ENCODE peak calls at places on chromosomes 6 and 20, in four cellular contexts. A, J, I and Y are unnamed samples. For H3K27me3 and H3K4me1, the result is how much of the 10 kb centered on the place peaks cover.

GRCh38 chr6:48765352-48765961 is 654.5 kb upstream of the PTCHD4 start:
- DNase-seq in A (no peak), J (no peak), I (peak), Y (peak)

GRCh38 chr6:44009425-44010321 is 117.6 kb downstream of the MRPL14 start:
- DNase-seq in A (peak), J (no peak), I (peak), Y (no peak)

GRCh38 chr6:112188906-112189305 is 65.5 kb downstream of the LAMA4 start:
- DNase-seq in A (no peak), J (no peak), I (no peak), Y (no peak)

GRCh38 chr20:35947489-35947888 is 6.8 kb downstream of the SCAND1 start:
- DNase-seq in A (no peak), J (no peak), I (no peak), Y (no peak)

GRCh38 chr6:151551223-151551857 is 57.5 kb downstream of the CCDC170 start:
- DNase-seq in A (no peak), J (no peak), I (no peak), Y (no peak)

GRCh38 chr6:100382031-100382430 is 82.7 kb downstream of the SIM1 start:
- DNase-seq in A (no peak), J (no peak), I (no peak), Y (no peak)

GRCh38 chr6:128350416-128351254 is 169.8 kb downstream of the PTPRK start:
- DNase-seq in A (no peak), J (no peak), I (no peak), Y (no peak)

GRCh38 chr20:18705906-18706305 is 107.7 kb upstream of the SCP2D1 start:
- DNase-seq in A (no peak), J (no peak), I (no peak), Y (no peak)

GRCh38 chr6:107843400-107843799 is 19.3 kb upstream of the SCML4 start:
- DNase-seq in A (no peak), J (no peak), I (no peak), Y (no peak)

GRCh38 chr6:82277686-82278085 is 30.1 kb upstream of the IBTK start:
- DNase-seq in A (no peak), J (no peak), I (no peak), Y (no peak)

GRCh38 chr6:43708857-43709653 is 21.5 kb upstream of the MRPS18A start:
- DNase-seq in A (peak), J (no peak), I (no peak), Y (no peak)

GRCh38 chr20:12924126-12924525 is 84.6 kb upstream of the SPTLC3 start:
- DNase-seq in A (no peak), J (no peak), I (no peak), Y (no peak)

GRCh38 chr20:15860850-15861249 is 712.4 kb downstream of the KIF16B start:
- DNase-seq in A (no peak), J (no peak), I (no peak), Y (no peak)

GRCh38 chr6:1605822-1606532 is 3.7 kb upstream of the FOXC1 start:
- DNase-seq in A (no peak), J (no peak), I (no peak), Y (no peak)

GRCh38 chr6:125679651-125680050 is 69.8 kb upstream of the HEY2 start:
- DNase-seq in A (no peak), J (no peak), I (no peak), Y (no peak)

GRCh38 chr6:38012573-38012972 is 193.0 kb downstream of the ZFAND3 start:
- DNase-seq in A (peak), J (no peak), I (no peak), Y (peak)

GRCh38 chr6:134064461-134064860 is 12.0 kb upstream of the SLC2A12 start:
- DNase-seq in A (no peak), J (no peak), I (no peak), Y (no peak)

GRCh38 chr6:62283828-62284411 is 2.1 kb downstream of the KHDRBS2 start:
- DNase-seq in A (no peak), J (no peak), I (no peak), Y (no peak)

GRCh38 chr6:102813489-102814275 is 1420.2 kb downstream of the GRIK2 start:
- DNase-seq in A (no peak), J (no peak), I (no peak), Y (no peak)

GRCh38 chr20:16922834-16923233 is 174.7 kb downstream of the OTOR start:
- DNase-seq in A (no peak), J (no peak), I (no peak), Y (peak)

GRCh38 chr6:30357678-30358339 is 12.9 kb downstream of the RPP21 start:
- DNase-seq in A (peak), J (no peak), I (peak), Y (peak)

GRCh38 chr20:32681175-32682084 is 7.7 kb upstream of the C20orf203 start:
- DNase-seq in A (no peak), J (no peak), I (peak), Y (no peak)

GRCh38 chr6:91105532-91105931 is 518.7 kb upstream of the MAP3K7 start:
- DNase-seq in A (no peak), J (no peak), I (no peak), Y (no peak)

GRCh38 chr6:90204327-90204726 is 92.3 kb downstream of the BACH2 start:
- DNase-seq in A (no peak), J (no peak), I (no peak), Y (no peak)

GRCh38 chr20:20411382-20411781 is 43.5 kb downstream of the INSM1 start:
- DNase-seq in A (no peak), J (no peak), I (no peak), Y (no peak)

GRCh38 chr20:6333110-6333509 is 210.3 kb upstream of the FERMT1 start:
- DNase-seq in A (no peak), J (no peak), I (no peak), Y (no peak)

GRCh38 chr20:61684583-61685235 is 381.0 kb downstream of the TAF4 start:
- DNase-seq in A (no peak), J (no peak), I (no peak), Y (no peak)

GRCh38 chr20:695165-695866 is 19.7 kb upstream of the SCRT2 start:
- DNase-seq in A (no peak), J (no peak), I (no peak), Y (no peak)

GRCh38 chr6:4129446-4129845 is 5.9 kb downstream of the ECI2 start:
- DNase-seq in A (no peak), J (no peak), I (no peak), Y (no peak)

GRCh38 chr20:47922280-47922675 is 137.0 kb upstream of the SULF2 start:
- DNase-seq in A (no peak), J (no peak), I (no peak), Y (no peak)

GRCh38 chr6:147297663-147298313 is 93.6 kb downstream of the STXBP5 start:
- DNase-seq in A (no peak), J (no peak), I (no peak), Y (no peak)

GRCh38 chr6:34135541-34135940 is 10.3 kb downstream of the GRM4 start:
- DNase-seq in A (no peak), J (no peak), I (no peak), Y (no peak)

GRCh38 chr6:34142046-34142445 is 3.8 kb downstream of the GRM4 start:
- DNase-seq in A (no peak), J (no peak), I (no peak), Y (no peak)

GRCh38 chr6:34138191-34138590 is 7.7 kb downstream of the GRM4 start:
- DNase-seq in A (no peak), J (no peak), I (no peak), Y (no peak)

GRCh38 chr6:34140075-34140474 is 5.8 kb downstream of the GRM4 start:
- DNase-seq in A (no peak), J (no peak), I (no peak), Y (no peak)

DNA sequence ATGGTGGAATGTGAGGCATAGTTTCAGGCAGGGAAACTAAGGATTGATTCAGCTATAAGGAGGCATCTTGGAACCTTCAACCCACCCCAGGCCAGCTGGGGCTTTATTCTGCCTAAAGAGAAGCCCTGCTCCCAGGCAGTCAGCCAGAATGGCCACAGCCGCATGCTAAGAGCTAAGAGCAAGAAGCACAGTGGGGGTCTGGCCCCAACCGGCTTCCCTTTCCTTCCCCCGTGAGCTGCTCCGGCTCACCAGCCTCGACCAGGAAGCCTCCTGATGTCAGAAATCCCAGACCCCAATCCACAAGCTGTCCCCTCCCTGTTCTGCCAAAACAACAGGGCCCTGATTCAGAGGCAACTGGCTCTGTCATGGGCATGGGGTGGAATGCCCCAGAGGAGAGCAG is 7.0 kb downstream of the GRM4 start:
- DNase-seq in A (no peak), J (no peak), I (no peak), Y (no peak)
- H3K27me3 ChIP-seq in A (half or more), J (half or more), I (under half), Y (under half)

DNA sequence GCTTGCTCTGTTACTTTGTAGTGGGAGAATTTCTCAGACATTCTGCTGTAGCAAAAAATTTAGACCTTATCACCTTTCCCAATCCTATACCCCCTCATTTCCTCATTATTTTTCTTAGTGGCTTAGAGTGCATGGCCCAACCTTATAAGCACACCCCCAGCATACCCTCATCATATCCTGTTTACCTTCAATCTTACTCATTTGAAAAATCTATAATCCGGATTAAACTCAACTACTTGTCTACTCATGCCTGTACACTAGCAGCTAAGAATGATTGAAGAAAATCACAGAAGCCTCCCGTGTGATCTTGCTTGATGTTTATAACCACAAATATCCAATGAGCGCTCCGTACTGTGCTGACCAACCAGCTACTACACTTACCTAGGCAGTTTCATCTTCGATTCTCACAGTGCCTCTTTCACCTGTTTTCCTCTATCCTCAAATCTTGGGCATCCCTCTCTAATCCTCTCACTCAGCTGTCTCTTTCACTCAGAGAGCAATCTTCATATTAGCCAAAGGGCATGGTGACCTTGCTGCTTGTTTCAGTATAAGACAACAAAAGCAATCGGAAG is 36.6 kb downstream of the AIG1 start:
- DNase-seq in A (no peak), J (no peak), I (no peak), Y (no peak)
- H3K4me1 ChIP-seq in A (under half), J (under half), I (under half), Y (under half)

DNA sequence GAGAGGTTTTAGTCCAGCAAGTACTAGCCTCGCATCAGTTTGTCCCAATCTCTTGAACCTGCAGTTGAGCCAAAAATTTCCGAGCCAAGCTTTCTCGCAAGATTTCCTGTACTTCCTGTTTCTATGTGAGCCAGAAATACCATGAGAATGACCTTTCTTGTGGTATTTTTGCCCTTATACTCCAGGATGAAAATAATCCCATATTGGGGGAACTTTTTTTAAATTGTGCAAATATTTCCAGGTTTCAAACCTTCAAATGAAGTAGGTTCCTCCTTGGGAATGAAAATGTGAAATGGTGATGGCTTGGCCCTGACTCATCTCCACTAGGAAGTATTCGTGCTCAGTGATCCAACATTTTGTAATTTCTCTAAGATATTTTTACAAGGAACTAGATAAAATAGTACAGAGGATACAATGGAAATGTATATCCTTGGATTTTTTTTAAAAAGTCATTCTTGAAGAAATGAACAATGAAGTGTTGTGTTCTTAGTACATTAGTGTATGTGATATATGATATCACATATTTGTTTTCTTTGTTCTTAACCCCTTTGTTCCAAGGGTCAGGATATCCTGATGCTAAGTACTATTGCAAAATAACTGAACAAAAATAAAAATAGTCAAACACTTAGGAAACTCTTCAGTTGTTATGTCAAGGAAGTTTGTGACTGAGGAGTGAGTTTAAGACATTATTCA is 184.0 kb downstream of the PDE7B start:
- DNase-seq in A (peak), J (no peak), I (no peak), Y (no peak)
- H3K4me3 ChIP-seq in A (no peak), J (no peak), I (no peak), Y (no peak)

DNA sequence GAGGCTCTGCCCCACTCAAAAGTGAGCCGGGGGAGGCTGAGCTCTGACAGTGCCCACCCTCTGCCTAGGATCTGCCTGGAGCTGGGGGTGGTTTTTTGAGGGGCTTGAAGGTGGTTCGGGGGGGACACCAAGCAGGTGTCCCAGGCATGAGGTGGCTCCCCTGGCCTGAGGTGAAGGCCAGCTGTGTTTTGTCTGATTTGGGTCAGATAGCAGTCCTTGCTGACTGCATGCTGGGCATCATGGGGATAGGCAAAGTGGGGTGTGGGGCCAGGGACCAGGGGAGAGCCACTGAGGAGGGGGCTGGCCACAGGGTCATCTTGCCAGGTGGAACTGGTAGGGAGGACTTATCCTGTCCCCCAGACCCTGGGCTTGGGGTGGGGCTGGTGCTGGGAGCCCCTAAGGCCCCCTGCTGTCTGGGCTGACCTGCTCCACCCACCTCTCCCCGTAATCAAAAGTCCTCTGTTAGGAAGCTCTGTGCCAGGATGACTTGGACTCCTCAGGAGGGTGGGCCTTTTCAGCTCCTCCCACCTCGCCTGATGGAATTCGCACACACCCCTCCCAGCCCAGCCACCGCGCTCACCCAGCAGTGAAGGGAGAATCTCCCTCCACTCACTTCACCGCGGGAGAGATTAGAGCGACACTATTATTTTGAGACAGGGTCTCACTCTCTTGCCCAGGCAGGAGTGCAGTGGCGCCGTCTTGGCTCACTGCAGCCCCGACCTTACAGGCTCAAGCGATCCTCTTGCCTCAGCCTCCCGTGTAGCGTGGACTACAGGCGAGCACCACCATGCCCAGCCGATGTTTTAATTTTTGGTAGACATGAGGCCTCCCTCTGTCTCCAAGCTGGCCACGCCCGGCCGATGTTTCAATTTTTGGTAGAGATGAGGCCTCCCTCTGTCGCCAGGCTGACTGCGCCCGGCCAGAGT is 1.5 kb upstream of the COL9A3 start:
- DNase-seq in A (no peak), J (no peak), I (no peak), Y (no peak)
- H3K27me3 ChIP-seq in A (under half), J (under half), I (under half), Y (under half)

GRCh38 chr6:14120556-14120955 is 3.0 kb downstream of the CD83 start:
- DNase-seq in A (no peak), J (no peak), I (no peak), Y (no peak)
- H3K4me1 ChIP-seq in A (under half), J (under half), I (under half), Y (under half)